ENCODE peak calls at places on chromosome 9, in seven cellular contexts. One of them, this sample, is unnamed.
A peak's percentile ranks its signal among the peaks of the same experiment; 100 is the strongest.

GRCh38 chr9:123642291-123643278 is 286.6 kb downstream of the CRB2 start:
- DNase-seq in A549: no peak
- DNase-seq in H1: no peak
- DNase-seq in IMR-90: peak; percentile 18
- DNase-seq in K562: peak; percentile 76
- DNase-seq in GM12878: no peak
- DNase-seq in HepG2: peak; percentile 72
- DNase-seq in this sample: no peak

GRCh38 chr9:127194881-127195713 is 69.5 kb upstream of the GARNL3 start:
- DNase-seq in A549: peak; percentile 77
- DNase-seq in H1: no peak
- DNase-seq in IMR-90: peak; percentile 37
- DNase-seq in K562: no peak
- DNase-seq in GM12878: no peak
- DNase-seq in HepG2: peak; percentile 79
- DNase-seq in this sample: peak; percentile 48

GRCh38 chr9:93115486-93115885 is 18.6 kb downstream of the NINJ1 start:
- DNase-seq in A549: no peak
- DNase-seq in H1: no peak
- DNase-seq in IMR-90: no peak
- DNase-seq in K562: no peak
- DNase-seq in GM12878: no peak
- DNase-seq in HepG2: no peak
- DNase-seq in this sample: no peak

GRCh38 chr9:119283118-119283794 is 86.0 kb downstream of the BRINP1 start:
- DNase-seq in A549: no peak
- DNase-seq in H1: peak; percentile 59
- DNase-seq in IMR-90: no peak
- DNase-seq in K562: no peak
- DNase-seq in GM12878: no peak
- DNase-seq in HepG2: no peak
- DNase-seq in this sample: no peak

GRCh38 chr9:27053369-27054057 is 48.0 kb upstream of the LRRC19 start:
- DNase-seq in A549: peak; percentile 32
- DNase-seq in H1: no peak
- DNase-seq in IMR-90: peak; percentile 34
- DNase-seq in K562: no peak
- DNase-seq in GM12878: no peak
- DNase-seq in HepG2: no peak
- DNase-seq in this sample: no peak

GRCh38 chr9:2018162-2018643 is 3.1 kb downstream of the SMARCA2 start:
- DNase-seq in A549: no peak
- DNase-seq in H1: no peak
- DNase-seq in IMR-90: no peak
- DNase-seq in K562: no peak
- DNase-seq in GM12878: no peak
- DNase-seq in HepG2: no peak
- DNase-seq in this sample: no peak

GRCh38 chr9:111187376-111187775 is 142.6 kb downstream of the OR2K2 start:
- DNase-seq in A549: no peak
- DNase-seq in H1: no peak
- DNase-seq in IMR-90: no peak
- DNase-seq in K562: no peak
- DNase-seq in GM12878: no peak
- DNase-seq in HepG2: no peak
- DNase-seq in this sample: no peak

GRCh38 chr9:16637938-16638337 is 232.5 kb downstream of the BNC2 start:
- DNase-seq in A549: no peak
- DNase-seq in H1: no peak
- DNase-seq in IMR-90: peak; percentile 36
- DNase-seq in K562: no peak
- DNase-seq in GM12878: no peak
- DNase-seq in HepG2: no peak
- DNase-seq in this sample: no peak

GRCh38 chr9:93130861-93131481 is 3.1 kb downstream of the NINJ1 start:
- DNase-seq in A549: no peak
- DNase-seq in H1: no peak
- DNase-seq in IMR-90: no peak
- DNase-seq in K562: no peak
- DNase-seq in GM12878: no peak
- DNase-seq in HepG2: no peak
- DNase-seq in this sample: no peak

GRCh38 chr9:15873573-15874177 is 320.8 kb downstream of the CCDC171 start:
- DNase-seq in A549: peak; percentile 58
- DNase-seq in H1: no peak
- DNase-seq in IMR-90: peak; percentile 74
- DNase-seq in K562: peak; percentile 30
- DNase-seq in GM12878: no peak
- DNase-seq in HepG2: peak; percentile 33
- DNase-seq in this sample: peak; percentile 24

GRCh38 chr9:94719878-94720277 is 6.6 kb upstream of the AOPEP start:
- DNase-seq in A549: no peak
- DNase-seq in H1: no peak
- DNase-seq in IMR-90: no peak
- DNase-seq in K562: no peak
- DNase-seq in GM12878: no peak
- DNase-seq in HepG2: no peak
- DNase-seq in this sample: no peak

GRCh38 chr9:127187231-127187956 is 65.0 kb upstream of the ANGPTL2 start:
- DNase-seq in A549: peak; percentile 55
- DNase-seq in H1: no peak
- DNase-seq in IMR-90: peak; percentile 99
- DNase-seq in K562: peak; percentile 78
- DNase-seq in GM12878: no peak
- DNase-seq in HepG2: peak; percentile 69
- DNase-seq in this sample: peak; percentile 48

GRCh38 chr9:131282688-131283422 is 6.5 kb upstream of the FAM78A start:
- DNase-seq in A549: no peak
- DNase-seq in H1: no peak
- DNase-seq in IMR-90: peak; percentile 28
- DNase-seq in K562: peak; percentile 41
- DNase-seq in GM12878: no peak
- DNase-seq in HepG2: no peak
- DNase-seq in this sample: no peak

DNA sequence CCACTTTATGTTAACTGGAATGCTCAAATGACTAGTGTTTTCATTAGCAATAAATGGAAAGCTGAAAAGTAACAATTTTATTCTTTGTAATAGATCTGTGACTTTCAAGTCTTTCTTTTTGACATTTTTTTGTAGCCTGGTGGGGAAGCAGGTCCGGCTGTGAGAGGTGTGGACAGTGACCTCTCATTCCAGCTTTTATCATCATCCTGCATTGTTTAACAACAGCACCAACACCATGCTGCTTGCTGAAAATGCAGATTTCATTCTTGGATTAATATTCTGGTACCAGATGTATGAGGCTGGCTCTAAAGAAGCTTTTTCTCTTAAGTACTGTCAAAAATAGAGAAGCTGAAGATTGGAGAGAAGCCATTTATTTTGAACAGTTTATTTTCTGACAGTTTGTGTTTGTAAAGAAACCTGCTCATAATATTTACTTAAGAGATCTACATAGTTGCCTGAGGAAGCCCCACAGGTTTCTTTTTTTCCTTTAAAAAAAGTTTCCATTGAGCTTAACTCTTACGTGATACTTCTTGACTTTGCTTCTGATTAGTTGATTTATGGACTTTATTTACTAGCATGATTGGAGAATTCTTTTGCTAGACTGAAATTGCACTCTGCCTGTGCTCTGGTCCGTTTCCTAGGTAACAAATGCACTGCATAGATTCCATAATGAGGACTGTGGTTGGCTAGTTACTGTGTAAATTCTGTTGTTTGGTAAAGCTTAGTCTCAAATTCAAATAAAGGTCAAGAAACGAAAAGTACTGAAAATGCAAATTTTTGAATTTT is 3.4 kb downstream of the KIAA1958 start:
- DNase-seq in A549: no peak
- DNase-seq in H1: no peak
- DNase-seq in IMR-90: no peak
- DNase-seq in K562: no peak
- DNase-seq in GM12878: no peak
- DNase-seq in HepG2: peak; percentile 45
- DNase-seq in this sample: no peak
- TF ChIP-seq CEBPB in A549: no peak
- TF ChIP-seq CEBPB in H1: no peak
- TF ChIP-seq CEBPB in IMR-90: no peak
- TF ChIP-seq CEBPB in K562: no peak
- TF ChIP-seq CEBPB in GM12878: no peak
- TF ChIP-seq CEBPB in HepG2: no peak
- TF ChIP-seq CEBPB in this sample: no peak

GRCh38 chr9:137191691-137192447 is 3.4 kb downstream of the SSNA1 start:
- DNase-seq in A549: no peak
- DNase-seq in H1: no peak
- DNase-seq in IMR-90: no peak
- DNase-seq in K562: no peak
- DNase-seq in GM12878: no peak
- DNase-seq in HepG2: no peak
- DNase-seq in this sample: no peak
- H3K4me1 ChIP-seq in A549: peaks cover 41% of the 10 kb centered on the region
- H3K4me1 ChIP-seq in H1: peaks cover 12% of the 10 kb centered on the region
- H3K4me1 ChIP-seq in IMR-90: peaks cover 16% of the 10 kb centered on the region
- H3K4me1 ChIP-seq in K562: peaks cover 97% of the 10 kb centered on the region
- H3K4me1 ChIP-seq in GM12878: peaks cover 16% of the 10 kb centered on the region
- H3K4me1 ChIP-seq in HepG2: peaks cover 47% of the 10 kb centered on the region
- H3K4me1 ChIP-seq in this sample: peaks cover 48% of the 10 kb centered on the region

GRCh38 chr9:99807276-99807852 is 14.3 kb upstream of the NR4A3 start:
- DNase-seq in A549: peak; percentile 55
- DNase-seq in H1: no peak
- DNase-seq in IMR-90: peak; percentile 59
- DNase-seq in K562: peak; percentile 75
- DNase-seq in GM12878: no peak
- DNase-seq in HepG2: peak; percentile 50
- DNase-seq in this sample: no peak
- TF ChIP-seq CEBPB in A549: no peak
- TF ChIP-seq CEBPB in H1: no peak
- TF ChIP-seq CEBPB in IMR-90: no peak
- TF ChIP-seq CEBPB in K562: no peak
- TF ChIP-seq CEBPB in GM12878: no peak
- TF ChIP-seq CEBPB in HepG2: no peak
- TF ChIP-seq CEBPB in this sample: no peak

DNA sequence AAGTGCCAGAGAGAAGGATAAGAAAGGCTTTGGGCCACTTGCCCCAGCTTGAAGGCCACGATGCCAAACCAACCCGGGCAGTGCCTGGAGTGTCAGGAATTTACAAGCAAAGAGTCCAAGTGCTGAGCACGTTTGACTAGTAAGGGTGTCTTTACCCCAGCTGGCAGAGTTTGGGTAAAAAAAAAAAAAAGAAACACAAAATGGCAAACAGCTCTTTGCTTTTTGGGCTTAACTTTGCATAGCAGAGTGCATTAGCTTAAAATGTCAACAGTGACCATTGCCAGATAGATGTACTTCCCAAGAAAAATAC is 398.2 kb downstream of the GADD45G start:
- DNase-seq in A549: no peak
- DNase-seq in H1: no peak
- DNase-seq in IMR-90: no peak
- DNase-seq in K562: no peak
- DNase-seq in GM12878: no peak
- DNase-seq in HepG2: no peak
- DNase-seq in this sample: no peak
- H3K4me1 ChIP-seq in A549: peaks cover 22% of the 10 kb centered on the region
- H3K4me1 ChIP-seq in H1: peaks cover 8% of the 10 kb centered on the region
- H3K4me1 ChIP-seq in IMR-90: peaks cover 8% of the 10 kb centered on the region
- H3K4me1 ChIP-seq in K562: no peaks in the 10 kb centered on the region
- H3K4me1 ChIP-seq in GM12878: peaks cover 12% of the 10 kb centered on the region
- H3K4me1 ChIP-seq in HepG2: peaks cover 22% of the 10 kb centered on the region
- H3K4me1 ChIP-seq in this sample: peaks cover 7% of the 10 kb centered on the region

DNA sequence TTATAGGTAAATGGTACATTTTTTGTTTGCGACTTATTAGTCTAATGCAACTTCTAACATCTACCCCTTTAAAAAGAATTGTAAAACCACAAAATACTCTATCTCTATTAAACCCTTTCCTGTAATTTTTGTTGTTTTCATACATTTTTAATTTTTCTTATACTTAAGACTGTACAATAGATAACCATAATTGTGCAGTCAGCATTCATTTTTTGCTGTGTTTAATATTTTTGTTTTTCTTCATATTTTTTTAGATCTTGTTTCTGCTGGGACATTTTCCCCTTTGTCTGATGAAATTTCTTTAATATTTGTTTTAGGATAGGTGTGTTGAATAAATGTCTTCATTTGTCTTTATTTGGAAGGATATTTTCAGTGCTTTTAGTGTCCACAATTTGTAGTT is 19.9 kb downstream of the OR1J1 start:
- DNase-seq in A549: no peak
- DNase-seq in H1: no peak
- DNase-seq in IMR-90: no peak
- DNase-seq in K562: no peak
- DNase-seq in GM12878: no peak
- DNase-seq in HepG2: no peak
- DNase-seq in this sample: no peak
- TF ChIP-seq CEBPB in A549: no peak
- TF ChIP-seq CEBPB in H1: no peak
- TF ChIP-seq CEBPB in IMR-90: no peak
- TF ChIP-seq CEBPB in K562: no peak
- TF ChIP-seq CEBPB in GM12878: no peak
- TF ChIP-seq CEBPB in HepG2: no peak
- TF ChIP-seq CEBPB in this sample: no peak

GRCh38 chr9:106966481-106966880 is 103.5 kb downstream of the ZNF462 start:
- DNase-seq in A549: peak; percentile 8
- DNase-seq in H1: no peak
- DNase-seq in IMR-90: no peak
- DNase-seq in K562: no peak
- DNase-seq in GM12878: no peak
- DNase-seq in HepG2: no peak
- DNase-seq in this sample: no peak
- H3K4me1 ChIP-seq in A549: peaks cover 15% of the 10 kb centered on the region
- H3K4me1 ChIP-seq in H1: peaks cover 18% of the 10 kb centered on the region
- H3K4me1 ChIP-seq in IMR-90: peaks cover 2% of the 10 kb centered on the region
- H3K4me1 ChIP-seq in K562: no peaks in the 10 kb centered on the region
- H3K4me1 ChIP-seq in GM12878: no peaks in the 10 kb centered on the region
- H3K4me1 ChIP-seq in HepG2: no peaks in the 10 kb centered on the region
- H3K4me1 ChIP-seq in this sample: no peaks in the 10 kb centered on the region

GRCh38 chr9:34169125-34169524 is 9.7 kb upstream of the UBAP1 start:
- DNase-seq in A549: no peak
- DNase-seq in H1: no peak
- DNase-seq in IMR-90: no peak
- DNase-seq in K562: no peak
- DNase-seq in GM12878: no peak
- DNase-seq in HepG2: no peak
- DNase-seq in this sample: no peak
- TF ChIP-seq CEBPB in A549: no peak
- TF ChIP-seq CEBPB in H1: no peak
- TF ChIP-seq CEBPB in IMR-90: no peak
- TF ChIP-seq CEBPB in K562: no peak
- TF ChIP-seq CEBPB in GM12878: no peak
- TF ChIP-seq CEBPB in HepG2: no peak
- TF ChIP-seq CEBPB in this sample: no peak

GRCh38 chr9:114432323-114433067 is 44.7 kb upstream of the AKNA start:
- DNase-seq in A549: no peak
- DNase-seq in H1: no peak
- DNase-seq in IMR-90: no peak
- DNase-seq in K562: no peak
- DNase-seq in GM12878: no peak
- DNase-seq in HepG2: no peak
- DNase-seq in this sample: no peak
- H3K4me1 ChIP-seq in A549: no peaks in the 10 kb centered on the region
- H3K4me1 ChIP-seq in H1: no peaks in the 10 kb centered on the region
- H3K4me1 ChIP-seq in IMR-90: no peaks in the 10 kb centered on the region
- H3K4me1 ChIP-seq in K562: no peaks in the 10 kb centered on the region
- H3K4me1 ChIP-seq in GM12878: no peaks in the 10 kb centered on the region
- H3K4me1 ChIP-seq in HepG2: peaks cover 24% of the 10 kb centered on the region
- H3K4me1 ChIP-seq in this sample: no peaks in the 10 kb centered on the region

This sample was measured in HCT116.